ENCODE peak calls at places on chromosome 1, in eight cellular contexts. B is astrocyte, Z is ovary, J is Calu3, U is brain microvascular endothelial cell, P is tibial artery, S is bronchial epithelial cell, W is cardiac muscle cell. K is an unnamed sample.

GRCh38 chr1:169102567-169102966 is 3.9 kb upstream of the ATP1B1 start:
- DNase-seq in W (peak), P (no peak), Z (peak), U (peak), J (peak), B (peak), S (peak), K (peak)

GRCh38 chr1:65412984-65413375 is 7.5 kb upstream of the LEPR start:
- DNase-seq in J (no peak), S (no peak), W (no peak), B (peak), P (no peak), Z (no peak), U (peak), K (no peak)

GRCh38 chr1:47631596-47631995 is 193.8 kb downstream of the FOXD2 start:
- DNase-seq in J (no peak), Z (no peak), U (no peak), W (no peak), B (no peak), S (no peak), P (peak), K (no peak)

GRCh38 chr1:101316276-101316675 is 79.5 kb downstream of the S1PR1 start:
- DNase-seq in W (no peak), Z (no peak), J (no peak), B (no peak), P (no peak), S (no peak), U (no peak), K (no peak)

GRCh38 chr1:53057134-53057533 is 4.9 kb upstream of the PODN start:
- DNase-seq in S (no peak), Z (no peak), U (no peak), J (no peak), P (no peak), B (peak), W (peak), K (no peak)

GRCh38 chr1:55212349-55213028 is 2.7 kb downstream of the USP24 start:
- DNase-seq in P (no peak), B (no peak), Z (no peak), W (no peak), J (no peak), S (peak), U (no peak), K (peak)

GRCh38 chr1:77375990-77376389 is 94.2 kb downstream of the AK5 start:
- DNase-seq in W (no peak), J (no peak), U (no peak), B (no peak), Z (no peak), S (no peak), P (no peak), K (no peak)

GRCh38 chr1:66494488-66494887 is 39.5 kb upstream of the SGIP1 start:
- DNase-seq in B (no peak), S (no peak), P (no peak), J (no peak), Z (no peak), U (no peak), W (no peak), K (no peak)

GRCh38 chr1:156123356-156124196 is 9.1 kb downstream of the LMNA start:
- DNase-seq in S (peak), B (peak), P (peak), Z (peak), W (peak), U (peak), J (peak), K (peak)

GRCh38 chr1:228175316-228176023 is 9.9 kb downstream of the IBA57 start:
- DNase-seq in U (no peak), P (peak), S (no peak), W (no peak), B (no peak), Z (no peak), J (no peak), K (no peak)

GRCh38 chr1:177211231-177211630 is 40.5 kb downstream of the BRINP2 start:
- DNase-seq in P (no peak), U (no peak), W (no peak), B (no peak), S (no peak), J (no peak), Z (no peak), K (no peak)

GRCh38 chr1:111738436-111739221 is 566 bp downstream of the INKA2 start:
- DNase-seq in P (peak), J (peak), Z (peak), U (no peak), S (peak), B (peak), W (peak), K (peak)

GRCh38 chr1:206555473-206555935 is 48.2 kb downstream of the RASSF5 start:
- DNase-seq in U (peak), Z (peak), J (no peak), W (peak), S (no peak), B (no peak), P (no peak), K (no peak)

GRCh38 chr1:2592672-2593071 is 6.1 kb downstream of the PRXL2B start:
- DNase-seq in W (no peak), U (no peak), Z (no peak), P (no peak), S (no peak), B (no peak), J (peak), K (peak)

GRCh38 chr1:183185941-183186490 is at the start of gene LAMC2:
- DNase-seq in W (no peak), U (peak), Z (peak), B (peak), P (no peak), S (peak), J (peak), K (peak)

GRCh38 chr1:221263831-221264767 is 384.9 kb downstream of the HLX start:
- DNase-seq in J (peak), P (peak), U (peak), B (peak), S (peak), W (peak), Z (peak), K (peak)

GRCh38 chr1:115669002-115669673 is 27.4 kb downstream of the VANGL1 start:
- DNase-seq in S (peak), J (no peak), B (peak), P (no peak), U (peak), W (peak), Z (no peak), K (peak)

GRCh38 chr1:36008546-36009197 is 75.2 kb upstream of the TEKT2 start:
- DNase-seq in S (peak), J (peak), B (peak), Z (no peak), P (no peak), U (peak), W (peak), K (peak)

GRCh38 chr1:118154220-118154619 is 30.8 kb downstream of the SPAG17 start:
- DNase-seq in S (peak), U (no peak), Z (no peak), P (no peak), J (no peak), B (no peak), W (peak), K (peak)

GRCh38 chr1:206690516-206690915 is 5.8 kb downstream of the MAPKAPK2 start:
- DNase-seq in Z (no peak), J (no peak), P (peak), U (no peak), B (no peak), W (no peak), S (no peak), K (no peak)

GRCh38 chr1:19113362-19114092 is 96.5 kb downstream of the UBR4 start:
- DNase-seq in Z (no peak), P (no peak), J (peak), U (peak), B (no peak), W (peak), S (peak), K (peak)

GRCh38 chr1:181459067-181459466 is 24.2 kb upstream of the CACNA1E start:
- DNase-seq in S (peak), W (no peak), J (no peak), U (no peak), P (no peak), B (no peak), Z (no peak), K (peak)

GRCh38 chr1:154974086-154974807 is at the start of gene CKS1B:
- DNase-seq in J (peak), B (peak), U (peak), W (peak), Z (peak), S (peak), P (peak), K (peak)

GRCh38 chr1:225835752-225836151 is 25.8 kb downstream of the EPHX1 start:
- DNase-seq in B (no peak), W (peak), Z (peak), S (no peak), J (no peak), P (peak), U (no peak), K (no peak)

GRCh38 chr1:228415853-228416216 is 826 bp downstream of the TRIM17 start:
- DNase-seq in W (no peak), P (no peak), Z (no peak), J (no peak), U (no peak), S (no peak), B (no peak), K (no peak)

GRCh38 chr1:161019767-161020572 is 982 bp downstream of the F11R start:
- DNase-seq in Z (no peak), W (peak), B (no peak), J (no peak), P (no peak), U (no peak), S (peak), K (peak)

GRCh38 chr1:183844806-183845205 is 39.9 kb downstream of the RGL1 start:
- DNase-seq in W (no peak), J (no peak), Z (no peak), B (no peak), U (no peak), P (no peak), S (no peak), K (no peak)

GRCh38 chr1:181659348-181659957 is 176.1 kb downstream of the CACNA1E start:
- DNase-seq in P (no peak), W (no peak), J (no peak), S (no peak), B (no peak), Z (no peak), U (no peak), K (no peak)

GRCh38 chr1:10140981-10141380 is 69.4 kb upstream of the KIF1B start:
- DNase-seq in U (no peak), B (no peak), S (no peak), Z (no peak), W (no peak), P (no peak), J (no peak), K (no peak)

GRCh38 chr1:159827549-159827948 is 876 bp downstream of the SLAMF8 start:
- DNase-seq in U (no peak), Z (no peak), P (no peak), J (no peak), B (no peak), W (no peak), S (no peak), K (no peak)

GRCh38 chr1:54671985-54672608 is 30.5 kb downstream of the MROH7 start:
- DNase-seq in P (no peak), Z (no peak), B (peak), J (peak), S (peak), U (peak), W (peak), K (peak)

GRCh38 chr1:43881415-43881814 is 52.2 kb upstream of the ARTN start:
- DNase-seq in B (no peak), U (no peak), P (peak), W (no peak), S (no peak), Z (no peak), J (no peak), K (no peak)

GRCh38 chr1:12142891-12143630 is 23.7 kb upstream of the TNFRSF1B start:
- DNase-seq in W (no peak), P (peak), J (no peak), S (no peak), B (no peak), Z (peak), U (no peak), K (no peak)

GRCh38 chr1:205375816-205376545 is 19.3 kb upstream of the KLHDC8A start:
- DNase-seq in Z (peak), B (no peak), U (peak), W (peak), J (peak), P (no peak), S (peak), K (peak)

GRCh38 chr1:55555971-55556370 is 340.8 kb upstream of the USP24 start:
- DNase-seq in B (no peak), U (no peak), S (no peak), J (no peak), Z (no peak), P (no peak), W (no peak), K (no peak)

GRCh38 chr1:168942165-168942564 is 164.3 kb upstream of the ATP1B1 start:
- DNase-seq in W (no peak), B (no peak), U (no peak), Z (no peak), J (no peak), S (peak), P (no peak), K (peak)

GRCh38 chr1:114238066-114238465 is 84.4 kb upstream of the SYT6 start:
- DNase-seq in Z (no peak), J (no peak), W (no peak), S (no peak), B (no peak), U (no peak), P (no peak), K (no peak)

GRCh38 chr1:2412773-2413494 is 570 bp upstream of the PEX10 start:
- DNase-seq in S (no peak), U (no peak), Z (peak), B (no peak), J (peak), P (no peak), W (peak), K (peak)

DNA sequence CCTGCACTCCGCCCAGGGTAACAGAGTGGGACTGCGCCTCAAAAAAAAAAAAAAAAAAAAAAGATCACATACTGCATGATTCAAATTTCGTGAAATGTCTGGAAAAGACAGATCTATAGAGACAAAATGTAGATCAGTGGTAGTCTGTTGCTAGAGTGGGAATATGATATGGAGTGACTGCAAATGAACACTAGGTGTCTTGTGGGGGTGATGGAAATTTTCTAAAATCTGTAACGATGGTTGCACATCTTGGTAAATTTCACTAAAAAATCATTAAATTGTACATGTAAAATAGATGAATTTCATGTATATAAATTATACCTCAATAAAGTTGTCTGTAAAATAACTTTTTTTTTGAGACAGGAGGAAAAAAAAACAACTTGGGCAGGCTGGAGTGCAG is 5.5 kb downstream of the AIDA start:
- DNase-seq in U (no peak), B (no peak), S (no peak), Z (no peak), J (no peak), P (no peak), W (no peak), K (no peak)
- TF ChIP-seq CTCF in U (peak), B (no peak), S (no peak), Z (no peak), J (no peak), P (no peak), W (peak), K (no peak)

GRCh38 chr1:180431683-180432082 is 70.7 kb downstream of the ACBD6 start:
- DNase-seq in B (no peak), Z (no peak), J (no peak), U (no peak), P (no peak), S (no peak), W (no peak), K (no peak)

GRCh38 chr1:180421614-180422013 is 80.8 kb downstream of the ACBD6 start:
- DNase-seq in Z (no peak), B (no peak), J (no peak), P (no peak), W (no peak), U (no peak), S (no peak), K (no peak)

GRCh38 chr1:180428782-180429695 is 73.3 kb downstream of the ACBD6 start:
- DNase-seq in Z (no peak), P (no peak), S (no peak), J (no peak), U (no peak), B (no peak), W (no peak), K (no peak)

GRCh38 chr1:180424848-180425457 is 77.4 kb downstream of the ACBD6 start:
- DNase-seq in P (no peak), J (no peak), B (no peak), U (no peak), Z (no peak), W (no peak), S (no peak), K (no peak)

GRCh38 chr1:180425956-180426355 is 76.4 kb downstream of the ACBD6 start:
- DNase-seq in Z (no peak), S (no peak), U (no peak), P (no peak), J (no peak), W (no peak), B (peak), K (no peak)
- TF ChIP-seq CTCF in Z (no peak), S (no peak), U (no peak), P (no peak), J (no peak), W (no peak), B (no peak), K (no peak)

GRCh38 chr1:22376976-22377375 is 74.7 kb upstream of the ZBTB40 start:
- DNase-seq in W (no peak), Z (no peak), B (no peak), S (peak), U (no peak), J (no peak), P (no peak), K (peak)

GRCh38 chr1:22376546-22376945 is 75.1 kb upstream of the ZBTB40 start:
- DNase-seq in Z (no peak), P (no peak), U (no peak), S (no peak), W (no peak), B (no peak), J (no peak), K (no peak)

GRCh38 chr1:22379566-22379965 is 72.1 kb upstream of the ZBTB40 start:
- DNase-seq in S (no peak), W (no peak), B (no peak), P (no peak), J (no peak), U (no peak), Z (no peak), K (no peak)

GRCh38 chr1:22383526-22384291 is 67.9 kb upstream of the ZBTB40 start:
- DNase-seq in B (no peak), P (no peak), W (no peak), Z (no peak), U (no peak), J (no peak), S (no peak), K (no peak)

GRCh38 chr1:22380024-22380785 is 71.4 kb upstream of the ZBTB40 start:
- DNase-seq in J (no peak), U (peak), B (no peak), Z (no peak), S (peak), P (no peak), W (no peak), K (peak)
- TF ChIP-seq CTCF in J (no peak), U (no peak), B (no peak), Z (no peak), S (no peak), P (no peak), W (no peak), K (no peak)

GRCh38 chr1:69499203-69499803 is 68.4 kb upstream of the LRRC7 start:
- DNase-seq in P (no peak), U (peak), B (peak), S (no peak), Z (no peak), W (no peak), J (no peak), K (no peak)

GRCh38 chr1:69497847-69498246 is 69.9 kb upstream of the LRRC7 start:
- DNase-seq in U (peak), P (no peak), B (peak), S (no peak), J (no peak), W (no peak), Z (no peak), K (no peak)

GRCh38 chr1:69492286-69492685 is 75.4 kb upstream of the LRRC7 start:
- DNase-seq in P (no peak), Z (no peak), W (peak), S (no peak), B (peak), J (no peak), U (peak), K (no peak)

GRCh38 chr1:69494171-69494570 is 73.6 kb upstream of the LRRC7 start:
- DNase-seq in J (no peak), B (peak), S (peak), W (no peak), P (no peak), U (no peak), Z (no peak), K (peak)
- TF ChIP-seq CTCF in J (no peak), B (no peak), S (no peak), W (no peak), P (no peak), U (no peak), Z (no peak), K (no peak)

GRCh38 chr1:92488416-92488815 is 1.7 kb upstream of the GFI1 start:
- DNase-seq in S (no peak), J (no peak), U (no peak), B (no peak), W (no peak), Z (no peak), P (no peak), K (no peak)

GRCh38 chr1:92487078-92487605 is 417 bp upstream of the GFI1 start:
- DNase-seq in U (no peak), Z (no peak), P (no peak), S (no peak), J (no peak), W (no peak), B (no peak), K (no peak)

GRCh38 chr1:92485374-92486250 is 1.1 kb downstream of the GFI1 start:
- DNase-seq in B (no peak), U (no peak), S (no peak), Z (no peak), J (peak), P (no peak), W (peak), K (peak)

GRCh38 chr1:92484472-92485373 is 2.0 kb downstream of the GFI1 start:
- DNase-seq in B (no peak), S (no peak), J (peak), W (peak), P (no peak), U (no peak), Z (no peak), K (no peak)

DNA sequence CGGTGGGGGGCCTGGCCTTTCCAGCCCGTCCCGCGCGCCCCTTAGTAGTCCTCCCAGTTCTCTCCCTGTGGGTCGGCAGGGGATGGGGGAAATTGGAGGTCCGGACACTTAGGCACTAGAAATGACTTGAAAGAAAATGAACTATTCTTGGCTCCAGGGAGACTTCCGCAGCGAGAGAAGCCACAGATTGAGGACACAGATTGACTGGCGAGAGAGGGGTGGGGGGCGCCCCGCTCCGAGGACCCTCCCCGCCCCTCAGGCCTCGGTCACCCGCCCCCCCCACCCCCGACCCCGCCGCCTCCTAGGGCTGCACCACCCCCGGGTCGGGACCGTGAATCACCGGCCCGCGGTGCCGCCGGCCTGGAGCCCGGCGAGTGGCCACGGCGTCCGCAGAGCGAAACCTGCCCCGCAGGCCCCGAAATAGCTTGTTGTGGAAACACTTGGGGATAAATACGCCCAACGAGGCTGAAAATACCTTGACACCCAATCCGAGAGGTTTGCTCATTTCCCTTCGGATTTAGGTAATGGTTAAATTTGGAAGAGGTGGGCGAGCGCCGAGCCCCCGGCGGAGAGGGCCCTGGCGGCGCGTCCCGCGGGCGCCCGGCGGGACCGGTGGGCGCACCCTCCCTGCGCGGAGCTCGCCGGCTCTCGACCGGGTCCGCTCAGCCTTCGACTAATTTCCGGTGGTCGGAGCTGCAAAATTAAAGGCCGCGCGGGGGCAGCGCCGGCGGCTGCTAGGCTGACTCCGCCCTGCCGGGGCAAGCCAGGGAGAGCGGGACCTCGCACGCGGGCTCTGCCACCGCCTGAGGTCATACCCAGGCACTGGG is at the start of gene GFI1:
- DNase-seq in Z (no peak), B (no peak), P (no peak), S (no peak), U (no peak), J (no peak), W (peak), K (no peak)
- TF ChIP-seq CTCF in Z (no peak), B (no peak), P (no peak), S (no peak), U (no peak), J (no peak), W (no peak), K (no peak)